ENCODE peak calls at places on chromosome 3, in seven cellular contexts. N is cardiac fibroblast, E is endothelial cell, H is lower lobe of right lung, I is Caco-2, S is kidney, J is WTC11. U is an unnamed sample.

GRCh38 chr3:10994311-10994710 is 1.8 kb downstream of the SLC6A1 start:
- DNase-seq in N (no peak), E (no peak), H (no peak), I (no peak), S (no peak), J (no peak), U (no peak)

GRCh38 chr3:142910280-142910679 is 21.4 kb upstream of the PCOLCE2 start:
- DNase-seq in N (peak; percentile 41), E (no peak), H (no peak), I (no peak), S (no peak), J (no peak), U (no peak)

GRCh38 chr3:117626577-117626976 is 917.0 kb downstream of the TUSC7 start:
- DNase-seq in N (no peak), E (no peak), H (no peak), I (no peak), S (no peak), J (no peak), U (no peak)

GRCh38 chr3:25903371-25903770 is 113.5 kb downstream of the OXSM start:
- DNase-seq in N (no peak), E (no peak), H (no peak), I (no peak), S (no peak), J (no peak), U (no peak)

GRCh38 chr3:4421121-4421520 is 45.9 kb downstream of the SUMF1 start:
- DNase-seq in N (peak; percentile 88), E (no peak), H (no peak), I (no peak), S (no peak), J (no peak), U (peak; percentile 76)

GRCh38 chr3:154668835-154669234 is 238.8 kb upstream of the GPR149 start:
- DNase-seq in N (no peak), E (no peak), H (no peak), I (no peak), S (no peak), J (no peak), U (no peak)

GRCh38 chr3:144112036-144112435 is 140.4 kb downstream of the DIPK2A start:
- DNase-seq in N (no peak), E (no peak), H (no peak), I (no peak), S (no peak), J (no peak), U (no peak)

GRCh38 chr3:32304510-32304909 is 66.0 kb downstream of the CMTM8 start:
- DNase-seq in N (no peak), E (no peak), H (no peak), I (no peak), S (no peak), J (no peak), U (no peak)

DNA sequence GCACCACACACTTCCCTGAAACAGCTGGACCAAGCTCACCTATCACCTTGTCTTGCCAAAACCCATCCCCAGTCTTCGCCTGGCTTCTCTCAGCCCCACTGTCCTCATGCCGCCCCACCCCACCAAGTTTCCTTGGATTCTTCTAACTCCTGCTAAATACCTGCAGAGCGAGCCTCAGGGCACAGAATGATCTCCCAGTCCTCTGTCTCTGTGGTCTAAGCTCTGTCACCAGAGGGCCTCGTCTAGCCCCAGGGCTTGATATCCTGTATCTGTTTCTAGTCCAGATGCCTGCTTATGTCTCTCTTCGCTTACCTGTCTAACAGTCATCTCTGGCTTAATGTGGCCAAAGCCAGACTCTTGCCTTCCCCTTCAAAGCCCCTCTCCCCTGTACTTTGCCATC is 9.7 kb downstream of the CCDC12 start:
- DNase-seq in N (no peak), E (no peak), H (no peak), I (peak; percentile 77), S (peak; percentile 35), J (no peak), U (no peak)
- TF ChIP-seq CTCF in N (no peak), E (no peak), H (no peak), I (peak; percentile 15), S (no peak), J (no peak), U (no peak)

DNA sequence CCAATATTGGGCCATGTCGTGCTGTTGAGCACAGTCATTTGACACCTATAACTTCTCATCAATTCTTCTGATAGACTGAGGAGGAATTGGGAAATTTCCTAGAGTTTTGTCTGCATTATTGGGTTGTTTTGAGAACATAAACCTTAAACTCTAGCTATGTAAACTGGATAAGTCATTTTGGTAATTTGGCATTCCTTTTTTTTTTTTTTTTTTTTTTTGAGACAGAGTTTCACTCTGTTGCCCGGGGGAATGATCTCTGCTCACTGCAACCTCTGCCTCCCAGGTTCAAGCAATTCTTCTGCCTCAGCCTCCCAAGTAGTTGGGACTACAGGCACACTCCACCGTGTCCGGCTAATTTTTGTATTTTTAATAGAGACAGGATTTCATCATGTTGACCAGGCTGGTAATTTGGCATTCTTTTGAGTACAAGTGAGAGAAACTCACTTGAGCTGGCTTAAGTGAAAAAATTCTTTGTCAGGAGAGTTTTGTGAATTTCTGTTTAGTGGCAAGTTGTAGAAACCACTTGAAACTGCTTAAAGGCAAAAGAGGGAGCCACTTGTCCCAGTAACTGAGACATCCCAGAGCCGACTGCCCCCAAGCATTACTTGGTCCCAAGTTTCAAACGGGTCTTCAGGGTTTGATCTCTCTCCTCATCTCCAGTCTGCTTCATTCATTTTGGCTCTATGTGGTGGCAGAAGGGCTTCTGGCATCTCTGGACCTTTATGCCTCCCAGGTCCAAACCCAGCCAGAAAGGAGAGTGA is 34.9 kb downstream of the FLNB start:
- DNase-seq in N (no peak), E (no peak), H (no peak), I (no peak), S (no peak), J (no peak), U (no peak)
- TF ChIP-seq CTCF in N (no peak), E (no peak), H (no peak), I (no peak), S (no peak), J (no peak), U (no peak)

GRCh38 chr3:37984596-37984995 is 6.0 kb upstream of the VILL start:
- DNase-seq in N (no peak), E (no peak), H (no peak), I (no peak), S (no peak), J (no peak), U (no peak)

GRCh38 chr3:37986479-37987314 is 3.9 kb upstream of the VILL start:
- DNase-seq in N (no peak), E (peak; percentile 45), H (peak; percentile 89), I (peak; percentile 98), S (peak; percentile 64), J (no peak), U (no peak)

GRCh38 chr3:37987315-37987697 is 3.3 kb upstream of the VILL start:
- DNase-seq in N (no peak), E (no peak), H (peak; percentile 50), I (no peak), S (no peak), J (no peak), U (no peak)

GRCh38 chr3:37984051-37984450 is 6.5 kb upstream of the VILL start:
- DNase-seq in N (no peak), E (no peak), H (no peak), I (no peak), S (no peak), J (no peak), U (no peak)

DNA sequence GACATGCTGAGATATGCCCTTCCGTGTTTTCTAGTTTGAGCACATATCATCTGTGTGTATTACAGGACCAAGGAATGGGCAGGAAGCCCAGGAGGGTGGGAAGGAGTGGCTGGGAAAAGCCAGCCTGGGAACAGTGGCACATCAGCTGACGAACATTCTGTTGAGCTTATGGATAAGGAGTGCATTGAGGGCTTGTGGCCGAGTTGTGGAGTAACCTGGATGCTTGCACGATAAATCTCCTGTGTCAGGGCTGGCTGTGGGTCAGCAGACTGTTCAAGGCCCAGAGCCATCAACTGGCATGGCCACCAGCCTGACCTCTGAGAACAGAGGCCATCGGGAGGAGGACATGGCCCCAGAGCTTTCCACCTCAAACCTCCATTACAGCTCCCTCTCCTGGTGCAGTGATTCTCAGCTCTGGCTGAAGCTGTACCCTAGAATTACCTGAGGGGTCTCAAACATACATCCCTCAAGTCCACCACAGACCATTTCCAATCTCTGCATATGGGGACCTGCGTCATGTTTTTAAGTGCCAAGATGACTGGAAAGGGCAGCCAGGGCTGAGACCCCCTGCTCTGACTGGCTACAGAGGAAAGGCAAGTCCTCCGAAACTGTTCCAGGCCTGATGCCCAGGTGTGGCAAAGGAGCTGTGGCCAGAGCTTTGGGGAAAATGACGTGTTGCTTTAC is 4.8 kb upstream of the VILL start:
- DNase-seq in N (no peak), E (no peak), H (peak; percentile 53), I (no peak), S (no peak), J (no peak), U (no peak)
- TF ChIP-seq CTCF in N (no peak), E (no peak), H (no peak), I (no peak), S (no peak), J (no peak), U (peak; percentile 40)

GRCh38 chr3:56048333-56048732 is 419.9 kb downstream of the ERC2 start:
- DNase-seq in N (no peak), E (no peak), H (no peak), I (no peak), S (no peak), J (no peak), U (no peak)

GRCh38 chr3:56042326-56042951 is 425.8 kb downstream of the ERC2 start:
- DNase-seq in N (peak; percentile 58), E (no peak), H (no peak), I (no peak), S (no peak), J (no peak), U (peak; percentile 30)
- TF ChIP-seq CTCF in N (peak; percentile 47), E (peak; percentile 56), H (peak; percentile 30), I (peak; percentile 56), S (peak; percentile 29), J (no peak), U (peak; percentile 71)

GRCh38 chr3:27791956-27792355 is 69.8 kb upstream of the EOMES start:
- DNase-seq in N (no peak), E (no peak), H (no peak), I (no peak), S (no peak), J (no peak), U (no peak)

GRCh38 chr3:27796365-27796875 is 74.3 kb upstream of the EOMES start:
- DNase-seq in N (no peak), E (no peak), H (no peak), I (no peak), S (no peak), J (no peak), U (no peak)

GRCh38 chr3:27797773-27798172 is 75.7 kb upstream of the EOMES start:
- DNase-seq in N (no peak), E (no peak), H (no peak), I (no peak), S (no peak), J (no peak), U (no peak)

GRCh38 chr3:27792869-27793268 is 70.7 kb upstream of the EOMES start:
- DNase-seq in N (no peak), E (no peak), H (no peak), I (no peak), S (no peak), J (no peak), U (no peak)

GRCh38 chr3:27794211-27794610 is 72.1 kb upstream of the EOMES start:
- DNase-seq in N (no peak), E (no peak), H (no peak), I (no peak), S (no peak), J (no peak), U (no peak)
- TF ChIP-seq CTCF in N (no peak), E (no peak), H (no peak), I (no peak), S (no peak), J (no peak), U (no peak)

GRCh38 chr3:177640319-177640997 is 443.2 kb upstream of the TBL1XR1 start:
- DNase-seq in N (peak; percentile 61), E (no peak), H (no peak), I (peak; percentile 39), S (no peak), J (peak; percentile 15), U (no peak)
- TF ChIP-seq CTCF in N (no peak), E (no peak), H (no peak), I (no peak), S (no peak), J (no peak), U (no peak)